ENCODE peak calls at places on chromosomes 7 and 10, in six cellular contexts. R is activated CD4-positive, alpha-beta T cell treated with anti-CD3 and anti-CD28 coated beads, Interleukin-2, amount 50 U/mL, for 1 hour; Q is amniotic stem cell; K is MM.1S; C is A549; B is iris pigment epithelial cell. N is an unnamed sample.

GRCh38 chr7:70619659-70620058 is 512.3 kb upstream of the GALNT17 start:
- DNase-seq in B (no peak), C (no peak), K (no peak), Q (no peak), R (no peak), N (no peak)

GRCh38 chr10:71963756-71964668 is at the start of gene CHST3:
- DNase-seq in C (peak; percentile 32), Q (no peak), R (no peak), B (peak; percentile 71), K (no peak), N (no peak)

GRCh38 chr7:129090307-129090907 is 35.5 kb upstream of the TNPO3 start:
- DNase-seq in R (no peak), Q (no peak), C (no peak), K (no peak), B (no peak), N (no peak)

GRCh38 chr10:78996449-78997129 is 72.2 kb upstream of the ZMIZ1 start:
- DNase-seq in B (no peak), Q (no peak), C (no peak), R (no peak), K (no peak), N (no peak)

GRCh38 chr10:114458955-114459354 is 54.7 kb upstream of the AFAP1L2 start:
- DNase-seq in R (no peak), B (peak; percentile 44), Q (no peak), K (peak; percentile 30), C (peak; percentile 71), N (peak; percentile 18)

GRCh38 chr7:107693396-107693795 is 32.8 kb downstream of the SLC26A4 start:
- DNase-seq in R (no peak), B (peak; percentile 63), C (no peak), K (no peak), Q (no peak), N (no peak)

GRCh38 chr10:6123467-6124042 is 34.7 kb downstream of the RBM17 start:
- DNase-seq in B (no peak), Q (no peak), K (no peak), R (no peak), C (no peak), N (no peak)

GRCh38 chr7:7207876-7208275 is 25.5 kb downstream of the C1GALT1 start:
- DNase-seq in Q (no peak), K (no peak), R (no peak), B (peak; percentile 34), C (no peak), N (no peak)

GRCh38 chr10:118595598-118596425 is at the start of gene PRLHR:
- DNase-seq in Q (no peak), C (no peak), B (peak; percentile 28), K (no peak), R (peak; percentile 9), N (peak; percentile 61)

GRCh38 chr10:102642553-102643345 is 1.5 kb upstream of the TRIM8 start:
- DNase-seq in B (peak; percentile 60), R (peak; percentile 51), K (peak; percentile 54), Q (no peak), C (peak; percentile 47), N (no peak)

GRCh38 chr7:118918556-118918955 is 694.1 kb downstream of the ANKRD7 start:
- DNase-seq in C (peak; percentile 19), Q (no peak), R (no peak), B (peak; percentile 10), K (peak; percentile 56), N (no peak)

GRCh38 chr7:123355576-123356195 is 155.9 kb upstream of the SLC13A1 start:
- DNase-seq in B (peak; percentile 50), C (peak; percentile 2), Q (no peak), K (no peak), R (no peak), N (peak; percentile 4)

GRCh38 chr7:143042821-143043271 is 9.3 kb upstream of the OR6V1 start:
- DNase-seq in C (no peak), Q (no peak), R (no peak), B (peak; percentile 71), K (peak; percentile 74), N (peak; percentile 50)

GRCh38 chr10:83287374-83287773 is 851.9 kb upstream of the GHITM start:
- DNase-seq in C (no peak), Q (no peak), K (no peak), R (no peak), B (no peak), N (no peak)

GRCh38 chr7:48363174-48363573 is 191.9 kb downstream of the ABCA13 start:
- DNase-seq in R (no peak), C (no peak), Q (no peak), K (no peak), B (no peak), N (no peak)

GRCh38 chr7:1632916-1633785 is 36.9 kb upstream of the ELFN1 start:
- DNase-seq in K (no peak), B (no peak), R (no peak), Q (no peak), C (no peak), N (no peak)

GRCh38 chr10:14084875-14085274 is 245.8 kb downstream of the FRMD4A start:
- DNase-seq in B (peak; percentile 62), R (no peak), C (peak; percentile 6), Q (no peak), K (no peak), N (no peak)

GRCh38 chr10:15621116-15621515 is 98.6 kb downstream of the ITGA8 start:
- DNase-seq in R (no peak), B (no peak), C (no peak), K (no peak), Q (no peak), N (no peak)

GRCh38 chr10:70779685-70780369 is 5.3 kb downstream of the TBATA start:
- DNase-seq in C (no peak), B (no peak), K (no peak), Q (no peak), R (no peak), N (no peak)

GRCh38 chr10:108601856-108602255 is 1321.5 kb downstream of the XPNPEP1 start:
- DNase-seq in Q (no peak), B (peak; percentile 7), C (no peak), R (no peak), K (no peak), N (no peak)

GRCh38 chr7:25069900-25070443 is 55.1 kb downstream of the CYCS start:
- DNase-seq in R (peak; percentile 31), K (peak; percentile 67), B (peak; percentile 73), C (peak; percentile 82), Q (peak; percentile 76), N (peak; percentile 69)

GRCh38 chr7:124896001-124896400 is 33.6 kb downstream of the POT1 start:
- DNase-seq in C (no peak), R (no peak), Q (no peak), B (no peak), K (peak; percentile 3), N (no peak)

GRCh38 chr7:17772581-17773288 is 167.6 kb downstream of the SNX13 start:
- DNase-seq in K (peak; percentile 66), Q (no peak), C (no peak), B (peak; percentile 6), R (no peak), N (no peak)

GRCh38 chr7:18020138-18020715 is 7.4 kb downstream of the PRPS1L1 start:
- DNase-seq in R (no peak), K (no peak), B (peak; percentile 26), C (no peak), Q (no peak), N (no peak)

GRCh38 chr7:131012477-131013031 is 278.5 kb upstream of the KLF14 start:
- DNase-seq in K (no peak), R (no peak), B (no peak), Q (no peak), C (no peak), N (no peak)

GRCh38 chr7:141451232-141451631 is 100.0 kb upstream of the AGK start:
- DNase-seq in K (no peak), Q (no peak), B (no peak), R (no peak), C (no peak), N (no peak)

GRCh38 chr7:98323597-98324322 is 42.3 kb downstream of the BRI3 start:
- DNase-seq in Q (no peak), C (no peak), B (peak; percentile 63), K (no peak), R (no peak), N (no peak)

N was measured in HuH-7.